ENCODE peak calls at places on chromosomes 7 and 10, in eight cellular contexts. One of them, this sample, is unnamed.

GRCh38 chr7:83996879-83997278 is 197.7 kb downstream of the SEMA3A start:
- DNase-seq in hepatocyte: no peak
- DNase-seq in heart left ventricle: no peak
- DNase-seq in psoas muscle: no peak
- DNase-seq in brain microvascular endothelial cell: no peak
- DNase-seq in adrenal gland: no peak
- DNase-seq in cardiac muscle cell: no peak
- DNase-seq in stomach: no peak
- DNase-seq in this sample: no peak

GRCh38 chr10:80596391-80597257 is 58.9 kb downstream of the SH2D4B start:
- DNase-seq in brain microvascular endothelial cell: peak; percentile 50
- DNase-seq in adrenal gland: peak; percentile 29
- DNase-seq in stomach: peak; percentile 29
- DNase-seq in hepatocyte: peak; percentile 44
- DNase-seq in psoas muscle: no peak
- DNase-seq in cardiac muscle cell: peak; percentile 69
- DNase-seq in heart left ventricle: no peak
- DNase-seq in this sample: peak; percentile 66

GRCh38 chr10:200405-200804 is 65.2 kb downstream of the ZMYND11 start:
- DNase-seq in psoas muscle: no peak
- DNase-seq in stomach: no peak
- DNase-seq in adrenal gland: no peak
- DNase-seq in heart left ventricle: no peak
- DNase-seq in cardiac muscle cell: peak; percentile 70
- DNase-seq in brain microvascular endothelial cell: no peak
- DNase-seq in hepatocyte: peak; percentile 8
- DNase-seq in this sample: no peak

GRCh38 chr7:140863867-140864266 is 60.9 kb downstream of the BRAF start:
- DNase-seq in stomach: no peak
- DNase-seq in heart left ventricle: no peak
- DNase-seq in psoas muscle: no peak
- DNase-seq in hepatocyte: no peak
- DNase-seq in brain microvascular endothelial cell: no peak
- DNase-seq in adrenal gland: no peak
- DNase-seq in cardiac muscle cell: no peak
- DNase-seq in this sample: no peak

GRCh38 chr7:32357535-32358277 is 132.5 kb downstream of the LSM5 start:
- DNase-seq in cardiac muscle cell: no peak
- DNase-seq in stomach: no peak
- DNase-seq in psoas muscle: no peak
- DNase-seq in adrenal gland: no peak
- DNase-seq in heart left ventricle: no peak
- DNase-seq in hepatocyte: no peak
- DNase-seq in brain microvascular endothelial cell: no peak
- DNase-seq in this sample: no peak

GRCh38 chr7:115328018-115328417 is 406.1 kb downstream of the MDFIC start:
- DNase-seq in heart left ventricle: no peak
- DNase-seq in hepatocyte: no peak
- DNase-seq in adrenal gland: no peak
- DNase-seq in brain microvascular endothelial cell: no peak
- DNase-seq in psoas muscle: no peak
- DNase-seq in cardiac muscle cell: no peak
- DNase-seq in stomach: no peak
- DNase-seq in this sample: no peak

GRCh38 chr7:135707570-135707966 is 20.4 kb downstream of the SLC13A4 start:
- DNase-seq in brain microvascular endothelial cell: no peak
- DNase-seq in stomach: no peak
- DNase-seq in psoas muscle: no peak
- DNase-seq in heart left ventricle: no peak
- DNase-seq in cardiac muscle cell: no peak
- DNase-seq in hepatocyte: no peak
- DNase-seq in adrenal gland: no peak
- DNase-seq in this sample: no peak

GRCh38 chr7:30086529-30086928 is 48.3 kb upstream of the MTURN start:
- DNase-seq in adrenal gland: no peak
- DNase-seq in brain microvascular endothelial cell: no peak
- DNase-seq in hepatocyte: no peak
- DNase-seq in psoas muscle: no peak
- DNase-seq in cardiac muscle cell: no peak
- DNase-seq in heart left ventricle: no peak
- DNase-seq in stomach: no peak
- DNase-seq in this sample: no peak

GRCh38 chr7:156232931-156233705 is 407.5 kb upstream of the RNF32 start:
- DNase-seq in hepatocyte: no peak
- DNase-seq in psoas muscle: no peak
- DNase-seq in cardiac muscle cell: no peak
- DNase-seq in adrenal gland: no peak
- DNase-seq in brain microvascular endothelial cell: no peak
- DNase-seq in heart left ventricle: no peak
- DNase-seq in stomach: no peak
- DNase-seq in this sample: no peak

GRCh38 chr10:116809528-116810500 is 39.5 kb upstream of the ENO4 start:
- DNase-seq in brain microvascular endothelial cell: no peak
- DNase-seq in hepatocyte: peak; percentile 42
- DNase-seq in cardiac muscle cell: peak; percentile 19
- DNase-seq in stomach: peak; percentile 36
- DNase-seq in adrenal gland: peak; percentile 35
- DNase-seq in heart left ventricle: no peak
- DNase-seq in psoas muscle: no peak
- DNase-seq in this sample: peak; percentile 49

GRCh38 chr10:75899816-75900357 is 468.5 kb downstream of the LRMDA start:
- DNase-seq in psoas muscle: no peak
- DNase-seq in cardiac muscle cell: no peak
- DNase-seq in adrenal gland: no peak
- DNase-seq in brain microvascular endothelial cell: no peak
- DNase-seq in heart left ventricle: no peak
- DNase-seq in hepatocyte: no peak
- DNase-seq in stomach: no peak
- DNase-seq in this sample: no peak

GRCh38 chr10:71603190-71603589 is 116.4 kb downstream of the C10orf105 start:
- DNase-seq in stomach: no peak
- DNase-seq in psoas muscle: no peak
- DNase-seq in cardiac muscle cell: no peak
- DNase-seq in adrenal gland: peak; percentile 53
- DNase-seq in hepatocyte: no peak
- DNase-seq in brain microvascular endothelial cell: no peak
- DNase-seq in heart left ventricle: no peak
- DNase-seq in this sample: no peak

GRCh38 chr10:66627156-66627555 is 298.7 kb upstream of the LRRTM3 start:
- DNase-seq in heart left ventricle: no peak
- DNase-seq in psoas muscle: no peak
- DNase-seq in brain microvascular endothelial cell: peak; percentile 34
- DNase-seq in stomach: no peak
- DNase-seq in adrenal gland: no peak
- DNase-seq in hepatocyte: peak; percentile 26
- DNase-seq in cardiac muscle cell: no peak
- DNase-seq in this sample: peak; percentile 25

GRCh38 chr10:75035975-75036708 is 75.3 kb upstream of the SAMD8 start:
- DNase-seq in hepatocyte: no peak
- DNase-seq in stomach: no peak
- DNase-seq in adrenal gland: no peak
- DNase-seq in psoas muscle: no peak
- DNase-seq in heart left ventricle: no peak
- DNase-seq in cardiac muscle cell: peak; percentile 39
- DNase-seq in brain microvascular endothelial cell: no peak
- DNase-seq in this sample: no peak

DNA sequence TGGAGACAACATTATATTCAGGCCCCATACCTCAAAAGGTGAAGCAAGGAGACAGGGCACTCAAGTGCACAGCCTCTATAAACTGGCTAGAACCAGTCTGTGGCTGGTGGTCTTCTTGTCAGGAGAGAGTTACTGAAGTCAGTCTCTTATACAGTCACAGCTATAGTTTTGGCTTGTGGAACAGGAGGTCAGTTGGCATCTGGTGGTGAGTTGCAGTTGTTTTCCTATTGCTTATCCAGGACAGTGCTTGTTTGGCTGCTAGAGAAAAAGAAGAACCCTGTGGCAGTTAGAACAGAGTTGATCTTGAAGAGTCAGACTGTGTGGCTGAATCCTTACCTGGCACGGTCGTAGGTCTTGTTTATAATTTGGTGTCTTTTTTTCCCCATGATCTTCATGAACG is 17.3 kb downstream of the CCM2 start:
- DNase-seq in hepatocyte: no peak
- DNase-seq in adrenal gland: no peak
- DNase-seq in brain microvascular endothelial cell: no peak
- DNase-seq in cardiac muscle cell: no peak
- DNase-seq in stomach: no peak
- DNase-seq in psoas muscle: no peak
- DNase-seq in heart left ventricle: no peak
- DNase-seq in this sample: no peak
- H3K27ac ChIP-seq in hepatocyte: no peak overlapping the region
- H3K27ac ChIP-seq in adrenal gland: no peak overlapping the region
- H3K27ac ChIP-seq in brain microvascular endothelial cell: no peak overlapping the region
- H3K27ac ChIP-seq in cardiac muscle cell: peak overlapping the region; percentile 36
- H3K27ac ChIP-seq in stomach: no peak overlapping the region
- H3K27ac ChIP-seq in psoas muscle: no peak overlapping the region
- H3K27ac ChIP-seq in heart left ventricle: no peak overlapping the region
- H3K27ac ChIP-seq in this sample: no peak overlapping the region

DNA sequence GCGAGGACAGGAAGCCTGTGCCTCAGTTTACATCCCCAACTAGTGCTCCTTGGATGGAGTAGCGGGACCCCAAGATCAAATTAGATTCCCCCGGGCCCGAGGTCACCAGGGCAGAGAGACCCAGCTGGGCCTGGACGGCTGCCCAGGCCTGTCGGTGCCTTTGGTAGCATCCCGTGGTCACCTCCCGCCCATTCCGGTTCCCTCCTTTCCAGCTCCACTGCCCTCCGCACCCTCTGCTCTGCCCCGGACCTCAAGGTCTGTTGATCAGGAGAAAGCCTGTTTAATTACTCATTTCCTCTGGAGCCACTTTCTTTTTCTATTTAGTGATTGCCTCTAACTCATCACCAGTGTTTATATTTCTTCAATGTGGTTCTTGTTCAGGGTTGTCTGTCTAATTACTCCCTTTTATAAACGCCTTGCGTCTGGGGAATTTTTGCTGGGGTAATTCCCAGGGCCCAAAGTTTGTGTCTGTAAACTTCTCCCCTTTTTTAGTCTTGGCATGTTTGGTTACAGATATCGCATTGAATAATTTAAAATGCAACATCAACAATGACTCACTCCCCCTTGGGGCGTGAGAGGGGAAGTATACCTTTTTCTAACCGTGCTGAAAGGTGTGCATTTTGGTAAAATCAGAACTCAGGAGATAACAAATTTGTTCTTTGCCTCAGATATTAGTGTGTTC is 1.9 kb downstream of the FOXK1 start:
- DNase-seq in stomach: peak; percentile 58
- DNase-seq in psoas muscle: peak; percentile 58
- DNase-seq in brain microvascular endothelial cell: peak; percentile 53
- DNase-seq in adrenal gland: peak; percentile 90
- DNase-seq in hepatocyte: peak; percentile 58
- DNase-seq in heart left ventricle: peak; percentile 78
- DNase-seq in cardiac muscle cell: peak; percentile 64
- DNase-seq in this sample: peak; percentile 69
- TF ChIP-seq CTCF in stomach: no peak
- TF ChIP-seq CTCF in psoas muscle: no peak
- TF ChIP-seq CTCF in brain microvascular endothelial cell: peak; percentile 22
- TF ChIP-seq CTCF in adrenal gland: peak; percentile 11
- TF ChIP-seq CTCF in hepatocyte: no peak
- TF ChIP-seq CTCF in heart left ventricle: peak; percentile 11
- TF ChIP-seq CTCF in cardiac muscle cell: peak; percentile 18
- TF ChIP-seq CTCF in this sample: peak; percentile 5

GRCh38 chr7:18515067-18515466 is 19.5 kb downstream of the HDAC9 start:
- DNase-seq in stomach: no peak
- DNase-seq in heart left ventricle: no peak
- DNase-seq in hepatocyte: no peak
- DNase-seq in brain microvascular endothelial cell: no peak
- DNase-seq in psoas muscle: no peak
- DNase-seq in adrenal gland: no peak
- DNase-seq in cardiac muscle cell: peak; percentile 70
- DNase-seq in this sample: no peak

GRCh38 chr7:18509491-18509890 is 13.9 kb downstream of the HDAC9 start:
- DNase-seq in psoas muscle: no peak
- DNase-seq in brain microvascular endothelial cell: no peak
- DNase-seq in adrenal gland: no peak
- DNase-seq in hepatocyte: no peak
- DNase-seq in cardiac muscle cell: no peak
- DNase-seq in stomach: no peak
- DNase-seq in heart left ventricle: no peak
- DNase-seq in this sample: no peak

GRCh38 chr7:18511351-18511750 is 15.8 kb downstream of the HDAC9 start:
- DNase-seq in hepatocyte: no peak
- DNase-seq in psoas muscle: no peak
- DNase-seq in brain microvascular endothelial cell: no peak
- DNase-seq in heart left ventricle: no peak
- DNase-seq in stomach: no peak
- DNase-seq in adrenal gland: no peak
- DNase-seq in cardiac muscle cell: no peak
- DNase-seq in this sample: no peak

GRCh38 chr7:18508441-18509427 is 13.2 kb downstream of the HDAC9 start:
- DNase-seq in adrenal gland: no peak
- DNase-seq in hepatocyte: peak; percentile 34
- DNase-seq in cardiac muscle cell: peak; percentile 85
- DNase-seq in heart left ventricle: no peak
- DNase-seq in brain microvascular endothelial cell: peak; percentile 93
- DNase-seq in stomach: no peak
- DNase-seq in psoas muscle: no peak
- DNase-seq in this sample: no peak

DNA sequence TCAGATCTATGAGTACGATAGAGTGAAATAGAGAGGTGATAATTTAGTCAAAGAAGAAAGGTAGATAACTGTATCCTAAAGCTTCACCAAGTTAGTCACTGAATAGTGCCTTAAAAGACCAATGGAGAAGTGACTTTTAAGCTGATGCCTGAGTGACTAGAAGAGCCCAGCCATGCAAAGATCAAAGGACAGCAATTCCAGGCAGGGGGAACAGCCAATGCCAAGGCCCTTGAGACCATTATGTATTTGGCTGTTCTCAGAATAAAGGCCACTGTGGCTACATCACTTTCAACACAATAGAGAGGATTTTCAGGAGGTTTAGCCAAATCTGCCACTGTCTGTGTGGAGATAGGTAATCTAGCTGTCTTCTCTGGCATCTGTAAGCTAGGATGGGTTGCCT is 17.8 kb downstream of the HDAC9 start:
- DNase-seq in cardiac muscle cell: no peak
- DNase-seq in stomach: no peak
- DNase-seq in hepatocyte: no peak
- DNase-seq in adrenal gland: no peak
- DNase-seq in psoas muscle: no peak
- DNase-seq in heart left ventricle: no peak
- DNase-seq in brain microvascular endothelial cell: no peak
- DNase-seq in this sample: no peak
- H3K27ac ChIP-seq in cardiac muscle cell: no peak overlapping the region
- H3K27ac ChIP-seq in stomach: no peak overlapping the region
- H3K27ac ChIP-seq in hepatocyte: no peak overlapping the region
- H3K27ac ChIP-seq in adrenal gland: no peak overlapping the region
- H3K27ac ChIP-seq in psoas muscle: peak overlapping the region; percentile 87
- H3K27ac ChIP-seq in heart left ventricle: no peak overlapping the region
- H3K27ac ChIP-seq in brain microvascular endothelial cell: no peak overlapping the region
- H3K27ac ChIP-seq in this sample: no peak overlapping the region

DNA sequence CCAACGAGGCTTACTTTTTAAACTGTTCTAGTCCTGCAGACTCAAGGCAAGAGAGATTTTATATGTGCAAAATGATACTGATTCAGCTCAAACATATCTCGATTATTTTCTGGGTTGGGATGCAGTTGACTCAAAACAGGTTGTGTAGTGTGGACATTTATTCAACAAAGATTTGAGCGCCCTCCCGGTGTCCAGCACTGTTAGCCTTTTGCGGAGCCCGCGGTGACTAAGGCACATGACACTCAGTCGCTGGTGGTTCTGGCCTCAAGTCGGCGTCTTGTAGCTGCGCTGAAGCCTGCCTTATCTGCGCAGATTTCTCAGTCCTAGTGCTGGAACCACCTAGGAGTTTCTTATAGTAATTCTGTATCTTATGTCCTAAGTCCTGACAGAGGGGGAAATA is 938 bp upstream of the CADPS2 start:
- DNase-seq in hepatocyte: peak; percentile 86
- DNase-seq in adrenal gland: peak; percentile 85
- DNase-seq in stomach: peak; percentile 78
- DNase-seq in heart left ventricle: peak; percentile 77
- DNase-seq in cardiac muscle cell: peak; percentile 70
- DNase-seq in psoas muscle: peak; percentile 54
- DNase-seq in brain microvascular endothelial cell: peak; percentile 82
- DNase-seq in this sample: peak; percentile 88
- TF ChIP-seq CTCF in hepatocyte: peak; percentile 36
- TF ChIP-seq CTCF in adrenal gland: peak; percentile 31
- TF ChIP-seq CTCF in stomach: no peak
- TF ChIP-seq CTCF in heart left ventricle: peak; percentile 44
- TF ChIP-seq CTCF in cardiac muscle cell: peak; percentile 34
- TF ChIP-seq CTCF in psoas muscle: no peak
- TF ChIP-seq CTCF in brain microvascular endothelial cell: peak; percentile 59
- TF ChIP-seq CTCF in this sample: no peak

This sample was measured in testis.